ENCODE peak calls at places on chromosomes 1 and 21, in ten cellular contexts. One of them, this sample, is unnamed.

GRCh38 chr1:66282343-66282852 is 251.6 kb upstream of the SGIP1 start:
- DNase-seq in kidney tubule cell: peak; percentile 92
- DNase-seq in stromal cell of bone marrow: peak; percentile 75
- DNase-seq in T-helper 9 cell: peak; percentile 33
- DNase-seq in Daoy: peak; percentile 78
- DNase-seq in immature natural killer cell: peak; percentile 17
- DNase-seq in ureter: no peak
- DNase-seq in lung: no peak
- DNase-seq in CD8-positive, alpha-beta T cell: no peak
- DNase-seq in GM13977: peak; percentile 50
- DNase-seq in this sample: no peak

GRCh38 chr1:240242601-240243144 is 151.0 kb downstream of the FMN2 start:
- DNase-seq in T-helper 9 cell: no peak
- DNase-seq in stromal cell of bone marrow: peak; percentile 53
- DNase-seq in lung: no peak
- DNase-seq in ureter: no peak
- DNase-seq in CD8-positive, alpha-beta T cell: no peak
- DNase-seq in Daoy: peak; percentile 79
- DNase-seq in GM13977: no peak
- DNase-seq in kidney tubule cell: no peak
- DNase-seq in immature natural killer cell: no peak
- DNase-seq in this sample: no peak

GRCh38 chr21:26835027-26835713 is 10.0 kb downstream of the ADAMTS1 start:
- DNase-seq in Daoy: peak; percentile 36
- DNase-seq in ureter: no peak
- DNase-seq in immature natural killer cell: no peak
- DNase-seq in T-helper 9 cell: no peak
- DNase-seq in kidney tubule cell: peak; percentile 85
- DNase-seq in GM13977: no peak
- DNase-seq in lung: no peak
- DNase-seq in stromal cell of bone marrow: peak; percentile 67
- DNase-seq in CD8-positive, alpha-beta T cell: no peak
- DNase-seq in this sample: no peak

GRCh38 chr1:221994939-221995338 is 253.1 kb upstream of the DUSP10 start:
- DNase-seq in lung: no peak
- DNase-seq in Daoy: peak; percentile 63
- DNase-seq in kidney tubule cell: peak; percentile 58
- DNase-seq in CD8-positive, alpha-beta T cell: no peak
- DNase-seq in ureter: no peak
- DNase-seq in immature natural killer cell: no peak
- DNase-seq in T-helper 9 cell: no peak
- DNase-seq in GM13977: no peak
- DNase-seq in stromal cell of bone marrow: peak; percentile 92
- DNase-seq in this sample: no peak

GRCh38 chr1:32919811-32920733 is 18.9 kb upstream of the TMEM54 start:
- DNase-seq in ureter: no peak
- DNase-seq in Daoy: peak; percentile 78
- DNase-seq in CD8-positive, alpha-beta T cell: no peak
- DNase-seq in stromal cell of bone marrow: no peak
- DNase-seq in lung: no peak
- DNase-seq in GM13977: no peak
- DNase-seq in kidney tubule cell: peak; percentile 88
- DNase-seq in immature natural killer cell: no peak
- DNase-seq in T-helper 9 cell: no peak
- DNase-seq in this sample: no peak

GRCh38 chr1:203268901-203269653 is 36.2 kb upstream of the BTG2 start:
- DNase-seq in kidney tubule cell: peak; percentile 85
- DNase-seq in T-helper 9 cell: no peak
- DNase-seq in stromal cell of bone marrow: no peak
- DNase-seq in ureter: peak; percentile 63
- DNase-seq in immature natural killer cell: peak; percentile 57
- DNase-seq in CD8-positive, alpha-beta T cell: no peak
- DNase-seq in lung: no peak
- DNase-seq in Daoy: peak; percentile 76
- DNase-seq in GM13977: peak; percentile 79
- DNase-seq in this sample: no peak

GRCh38 chr1:179661018-179661417 is 69.4 kb downstream of the TDRD5 start:
- DNase-seq in immature natural killer cell: no peak
- DNase-seq in stromal cell of bone marrow: no peak
- DNase-seq in ureter: no peak
- DNase-seq in CD8-positive, alpha-beta T cell: no peak
- DNase-seq in GM13977: no peak
- DNase-seq in kidney tubule cell: no peak
- DNase-seq in Daoy: no peak
- DNase-seq in T-helper 9 cell: no peak
- DNase-seq in lung: no peak
- DNase-seq in this sample: no peak

GRCh38 chr1:11690669-11691301 is 725 bp upstream of the DRAXIN start:
- DNase-seq in T-helper 9 cell: no peak
- DNase-seq in GM13977: no peak
- DNase-seq in ureter: no peak
- DNase-seq in immature natural killer cell: no peak
- DNase-seq in Daoy: no peak
- DNase-seq in kidney tubule cell: no peak
- DNase-seq in CD8-positive, alpha-beta T cell: no peak
- DNase-seq in stromal cell of bone marrow: no peak
- DNase-seq in lung: no peak
- DNase-seq in this sample: no peak

GRCh38 chr1:14466006-14466405 is 132.5 kb upstream of the KAZN start:
- DNase-seq in Daoy: no peak
- DNase-seq in immature natural killer cell: no peak
- DNase-seq in GM13977: no peak
- DNase-seq in ureter: no peak
- DNase-seq in kidney tubule cell: peak; percentile 11
- DNase-seq in T-helper 9 cell: no peak
- DNase-seq in lung: no peak
- DNase-seq in CD8-positive, alpha-beta T cell: no peak
- DNase-seq in stromal cell of bone marrow: no peak
- DNase-seq in this sample: no peak

GRCh38 chr1:202291961-202292712 is 49.6 kb downstream of the UBE2T start:
- DNase-seq in T-helper 9 cell: no peak
- DNase-seq in immature natural killer cell: no peak
- DNase-seq in lung: peak; percentile 34
- DNase-seq in GM13977: no peak
- DNase-seq in stromal cell of bone marrow: peak; percentile 66
- DNase-seq in ureter: no peak
- DNase-seq in kidney tubule cell: peak; percentile 83
- DNase-seq in Daoy: peak; percentile 88
- DNase-seq in CD8-positive, alpha-beta T cell: no peak
- DNase-seq in this sample: no peak

GRCh38 chr1:38037481-38037939 is 9.1 kb downstream of the POU3F1 start:
- DNase-seq in immature natural killer cell: no peak
- DNase-seq in T-helper 9 cell: no peak
- DNase-seq in stromal cell of bone marrow: no peak
- DNase-seq in ureter: no peak
- DNase-seq in GM13977: peak; percentile 58
- DNase-seq in CD8-positive, alpha-beta T cell: no peak
- DNase-seq in lung: no peak
- DNase-seq in Daoy: no peak
- DNase-seq in kidney tubule cell: no peak
- DNase-seq in this sample: no peak

GRCh38 chr1:203521071-203521794 is 27.3 kb downstream of the OPTC start:
- DNase-seq in GM13977: no peak
- DNase-seq in Daoy: peak; percentile 54
- DNase-seq in lung: no peak
- DNase-seq in kidney tubule cell: no peak
- DNase-seq in immature natural killer cell: no peak
- DNase-seq in stromal cell of bone marrow: no peak
- DNase-seq in CD8-positive, alpha-beta T cell: no peak
- DNase-seq in ureter: no peak
- DNase-seq in T-helper 9 cell: no peak
- DNase-seq in this sample: no peak

GRCh38 chr1:164982545-164982944 is 374.0 kb downstream of the LMX1A start:
- DNase-seq in GM13977: no peak
- DNase-seq in kidney tubule cell: no peak
- DNase-seq in stromal cell of bone marrow: no peak
- DNase-seq in T-helper 9 cell: no peak
- DNase-seq in CD8-positive, alpha-beta T cell: no peak
- DNase-seq in ureter: no peak
- DNase-seq in Daoy: peak; percentile 40
- DNase-seq in lung: no peak
- DNase-seq in immature natural killer cell: no peak
- DNase-seq in this sample: no peak

GRCh38 chr1:64516301-64516700 is 46.4 kb downstream of the CACHD1 start:
- DNase-seq in immature natural killer cell: no peak
- DNase-seq in stromal cell of bone marrow: no peak
- DNase-seq in Daoy: peak; percentile 13
- DNase-seq in ureter: no peak
- DNase-seq in GM13977: no peak
- DNase-seq in CD8-positive, alpha-beta T cell: no peak
- DNase-seq in T-helper 9 cell: no peak
- DNase-seq in kidney tubule cell: peak; percentile 54
- DNase-seq in lung: no peak
- DNase-seq in this sample: no peak

GRCh38 chr1:224080082-224080774 is 33.7 kb upstream of the FBXO28 start:
- DNase-seq in CD8-positive, alpha-beta T cell: no peak
- DNase-seq in ureter: no peak
- DNase-seq in kidney tubule cell: peak; percentile 90
- DNase-seq in stromal cell of bone marrow: peak; percentile 16
- DNase-seq in Daoy: peak; percentile 71
- DNase-seq in GM13977: no peak
- DNase-seq in lung: no peak
- DNase-seq in T-helper 9 cell: no peak
- DNase-seq in immature natural killer cell: no peak
- DNase-seq in this sample: no peak

GRCh38 chr1:186418503-186418902 is 42.4 kb downstream of the PDC start:
- DNase-seq in kidney tubule cell: no peak
- DNase-seq in GM13977: no peak
- DNase-seq in immature natural killer cell: no peak
- DNase-seq in ureter: no peak
- DNase-seq in T-helper 9 cell: no peak
- DNase-seq in CD8-positive, alpha-beta T cell: no peak
- DNase-seq in stromal cell of bone marrow: no peak
- DNase-seq in lung: no peak
- DNase-seq in Daoy: no peak
- DNase-seq in this sample: no peak

GRCh38 chr1:65812065-65812464 is 19.4 kb downstream of the PDE4B start:
- DNase-seq in GM13977: peak; percentile 59
- DNase-seq in ureter: no peak
- DNase-seq in lung: peak; percentile 52
- DNase-seq in CD8-positive, alpha-beta T cell: no peak
- DNase-seq in stromal cell of bone marrow: peak; percentile 96
- DNase-seq in kidney tubule cell: peak; percentile 89
- DNase-seq in T-helper 9 cell: no peak
- DNase-seq in immature natural killer cell: peak; percentile 1
- DNase-seq in Daoy: peak; percentile 90
- DNase-seq in this sample: no peak

GRCh38 chr1:243475966-243476365 is 220.1 kb downstream of the SDCCAG8 start:
- DNase-seq in lung: no peak
- DNase-seq in T-helper 9 cell: no peak
- DNase-seq in Daoy: peak; percentile 28
- DNase-seq in GM13977: peak; percentile 18
- DNase-seq in kidney tubule cell: peak; percentile 39
- DNase-seq in CD8-positive, alpha-beta T cell: no peak
- DNase-seq in immature natural killer cell: peak; percentile 20
- DNase-seq in ureter: no peak
- DNase-seq in stromal cell of bone marrow: no peak
- DNase-seq in this sample: no peak

GRCh38 chr1:9183898-9184297 is 50.7 kb upstream of the H6PD start:
- DNase-seq in Daoy: no peak
- DNase-seq in GM13977: no peak
- DNase-seq in lung: no peak
- DNase-seq in stromal cell of bone marrow: no peak
- DNase-seq in CD8-positive, alpha-beta T cell: no peak
- DNase-seq in immature natural killer cell: no peak
- DNase-seq in ureter: no peak
- DNase-seq in kidney tubule cell: no peak
- DNase-seq in T-helper 9 cell: no peak
- DNase-seq in this sample: no peak